ENCODE peak calls at places on chromosome 2, in four cellular contexts. G is sigmoid colon, F is BE2C, K is stomach. B is an unnamed sample.

GRCh38 chr2:181552808-181553207 is 95.6 kb downstream of the ITGA4 start:
- DNase-seq in G (no peak), F (no peak), K (no peak), B (no peak)

GRCh38 chr2:32484907-32485306 is 128.1 kb downstream of the BIRC6 start:
- DNase-seq in G (no peak), F (no peak), K (no peak), B (no peak)

GRCh38 chr2:41774011-41774605 is 273.7 kb upstream of the PKDCC start:
- DNase-seq in G (no peak), F (no peak), K (no peak), B (no peak)

GRCh38 chr2:174873457-174873856 is 109.2 kb upstream of the CHRNA1 start:
- DNase-seq in G (no peak), F (no peak), K (no peak), B (no peak)

GRCh38 chr2:144520718-144521487 is 984 bp upstream of the ZEB2 start:
- DNase-seq in G (no peak), F (no peak), K (no peak), B (no peak)

GRCh38 chr2:151575338-151575737 is 158.9 kb downstream of the NEB start:
- DNase-seq in G (no peak), F (no peak), K (no peak), B (no peak)

GRCh38 chr2:232117413-232117812 is 155.9 kb downstream of the DIS3L2 start:
- DNase-seq in G (no peak), F (no peak), K (no peak), B (no peak)

GRCh38 chr2:142756430-142756829 is 121.0 kb upstream of the KYNU start:
- DNase-seq in G (no peak), F (no peak), K (no peak), B (no peak)

GRCh38 chr2:83196225-83196624 is 1262.9 kb downstream of the SUCLG1 start:
- DNase-seq in G (no peak), F (no peak), K (no peak), B (no peak)

GRCh38 chr2:26768759-26769500 is 4.8 kb downstream of the SLC35F6 start:
- DNase-seq in G (peak; percentile 92), F (no peak), K (peak; percentile 65), B (peak; percentile 77)

GRCh38 chr2:186575302-186575701 is 14.6 kb upstream of the ITGAV start:
- DNase-seq in G (no peak), F (peak; percentile 54), K (no peak), B (no peak)

GRCh38 chr2:162890690-162891311 is 52.2 kb upstream of the KCNH7 start:
- DNase-seq in G (no peak), F (peak; percentile 13), K (no peak), B (no peak)

GRCh38 chr2:72891091-72891818 is 4.0 kb downstream of the SPR start:
- DNase-seq in G (no peak), F (no peak), K (no peak), B (no peak)

GRCh38 chr2:9071032-9071431 is 67.5 kb upstream of the MBOAT2 start:
- DNase-seq in G (no peak), F (no peak), K (peak; percentile 33), B (no peak)

GRCh38 chr2:105746177-105747080 is 1.7 kb downstream of the NCK2 start:
- DNase-seq in G (no peak), F (no peak), K (peak; percentile 89), B (peak; percentile 78)

GRCh38 chr2:105747254-105747909 is 2.7 kb downstream of the NCK2 start:
- DNase-seq in G (no peak), F (no peak), K (no peak), B (no peak)

GRCh38 chr2:105747997-105748396 is 3.3 kb downstream of the NCK2 start:
- DNase-seq in G (no peak), F (no peak), K (no peak), B (no peak)

GRCh38 chr2:105744091-105744908 is 412 bp upstream of the NCK2 start:
- DNase-seq in G (peak; percentile 75), F (peak; percentile 55), K (peak; percentile 68), B (peak; percentile 60)

DNA sequence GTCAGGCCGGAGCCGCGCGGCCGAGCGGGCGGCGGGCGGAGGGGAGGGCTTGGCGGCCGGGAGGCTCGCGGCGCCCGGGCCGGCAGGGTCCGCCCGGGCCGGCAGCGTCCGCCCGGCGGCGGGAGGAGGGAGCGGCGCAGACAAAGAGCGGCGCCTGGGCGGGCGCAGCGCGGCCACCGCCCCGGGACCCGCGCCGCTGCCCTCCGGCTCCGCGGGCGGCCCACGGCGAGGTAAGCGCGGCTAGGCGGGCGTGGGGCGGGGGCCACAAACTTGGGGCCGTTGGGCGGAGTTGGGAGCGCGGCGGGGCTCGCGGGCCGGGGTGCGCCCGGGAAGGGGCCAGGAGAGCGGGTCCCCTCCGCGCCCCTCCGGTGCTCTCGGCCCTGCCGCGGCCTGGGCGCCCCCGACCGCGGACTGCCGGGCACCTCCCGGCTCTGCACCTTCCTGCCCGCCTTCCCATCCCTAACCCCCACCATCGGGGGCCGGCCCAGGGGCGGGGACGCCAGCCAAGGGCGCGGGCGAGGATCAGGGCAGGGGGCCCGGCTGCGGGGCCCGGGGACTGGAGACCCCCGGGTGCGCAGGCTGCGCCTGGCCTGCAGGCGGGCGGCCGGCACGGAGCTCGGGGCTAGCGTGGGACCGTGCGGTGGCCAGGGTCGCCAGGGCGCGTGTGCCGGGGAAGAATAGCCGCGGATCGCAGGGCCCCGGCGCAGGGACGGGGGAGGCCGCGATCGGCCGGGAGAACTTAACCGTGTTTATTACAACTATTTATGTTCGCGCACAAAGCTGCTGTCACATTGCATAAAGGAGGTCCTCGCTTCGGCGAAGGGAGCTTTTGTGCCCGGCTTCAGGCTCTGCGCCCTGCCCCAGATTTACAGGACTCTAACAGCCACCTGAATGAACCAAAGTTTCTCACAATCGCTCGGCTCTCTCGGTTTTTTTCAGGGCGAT is at the start of gene NCK2:
- DNase-seq in G (no peak), F (peak; percentile 23), K (peak; percentile 34), B (no peak)
- H3K4me1 ChIP-seq in G (peaks cover 32% of the 10 kb centered on the region), F (no peaks in the 10 kb centered on the region), K (peaks cover 30% of the 10 kb centered on the region), B (peaks cover 11% of the 10 kb centered on the region)

DNA sequence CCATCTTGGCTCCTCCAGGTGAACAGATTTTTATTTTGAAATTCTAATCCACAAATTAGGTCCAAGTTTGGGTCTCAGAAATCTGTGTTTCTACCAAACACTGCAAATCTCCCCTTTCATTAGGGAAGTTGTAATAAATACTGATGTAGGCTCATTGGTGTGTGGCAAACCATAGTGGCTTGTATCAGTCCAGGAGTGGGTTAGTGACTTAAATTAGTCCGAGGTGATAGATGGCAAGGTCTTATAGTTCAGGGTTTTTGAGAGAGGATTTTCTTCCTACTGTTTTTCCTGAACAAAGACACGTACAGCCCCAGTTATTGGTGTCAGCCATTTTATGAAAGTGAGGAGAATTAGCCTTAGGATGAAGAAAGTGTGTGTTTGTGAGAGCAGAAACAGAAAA is 74.6 kb downstream of the RPRM start:
- DNase-seq in G (no peak), F (no peak), K (no peak), B (no peak)
- H3K4me3 ChIP-seq in G (no peak overlapping the region), F (no peak overlapping the region), K (no peak overlapping the region), B (no peak overlapping the region)

GRCh38 chr2:131033786-131034121 is 59.5 kb downstream of the FAM168B start:
- DNase-seq in G (peak; percentile 2), F (no peak), K (peak; percentile 9), B (no peak)
- H3K27me3 ChIP-seq in G (no peaks in the 10 kb centered on the region), F (peaks cover 5% of the 10 kb centered on the region), K (peaks cover 54% of the 10 kb centered on the region), B (peaks cover 8% of the 10 kb centered on the region)

DNA sequence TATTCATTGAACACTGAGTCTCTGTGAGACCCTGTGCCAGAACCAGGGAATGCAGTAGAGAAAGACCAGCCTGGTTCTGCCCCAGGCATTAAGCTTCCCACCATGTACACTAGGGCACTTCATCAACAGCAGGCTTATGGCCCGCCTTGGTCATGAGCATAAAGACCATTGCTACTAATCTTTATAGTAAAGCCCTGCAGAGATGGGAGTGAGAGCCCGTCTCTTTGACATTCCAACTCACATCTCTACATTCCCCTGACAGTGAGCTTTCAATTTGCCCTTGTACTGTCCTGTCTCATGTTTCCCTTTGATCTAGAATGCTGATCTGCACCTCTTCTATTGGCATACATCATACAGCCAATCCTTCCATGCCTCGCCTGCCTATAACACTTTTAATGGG is 211.8 kb upstream of the ARL4C start:
- DNase-seq in G (no peak), F (no peak), K (no peak), B (peak; percentile 5)
- H3K4me1 ChIP-seq in G (no peaks in the 10 kb centered on the region), F (no peaks in the 10 kb centered on the region), K (no peaks in the 10 kb centered on the region), B (no peaks in the 10 kb centered on the region)

B was measured in lung.